ENCODE peak calls at places on chromosome 20, in nine cellular contexts. P, O, A, I, U, J, L, F and G are unnamed samples.
A peak's percentile ranks its signal among the peaks of the same experiment; 100 is the strongest.

GRCh38 chr20:4014031-4014474 is 1.3 kb downstream of the RNF24 start:
- DNase-seq in F (peak; percentile 77), I (no peak), L (peak; percentile 82), J (peak; percentile 68), A (peak; percentile 67), O (peak; percentile 93), U (no peak), P (no peak), G (peak; percentile 91)

GRCh38 chr20:57439432-57439831 is 48.2 kb downstream of the RBM38 start:
- DNase-seq in I (peak; percentile 95), O (peak; percentile 92), U (peak; percentile 78), F (peak; percentile 92), J (no peak), P (no peak), L (peak; percentile 91), A (peak; percentile 31), G (no peak)

GRCh38 chr20:5654557-5654956 is 95.6 kb upstream of the SHLD1 start:
- DNase-seq in F (no peak), I (no peak), L (no peak), P (no peak), O (no peak), U (no peak), A (no peak), J (no peak), G (peak; percentile 38)

GRCh38 chr20:56433880-56434255 is 21.8 kb downstream of the CASS4 start:
- DNase-seq in I (peak; percentile 20), F (no peak), L (peak; percentile 18), U (no peak), A (no peak), O (no peak), P (peak; percentile 52), J (no peak), G (no peak)

GRCh38 chr20:34689486-34689885 is 12.6 kb upstream of the PIGU start:
- DNase-seq in U (no peak), F (no peak), L (no peak), A (no peak), O (no peak), I (no peak), P (no peak), J (no peak), G (peak; percentile 26)

GRCh38 chr20:11159728-11160127 is 485.9 kb upstream of the JAG1 start:
- DNase-seq in F (no peak), U (no peak), O (no peak), I (peak; percentile 64), P (no peak), A (no peak), L (peak; percentile 26), J (no peak), G (no peak)

GRCh38 chr20:3778976-3779375 is 2.3 kb downstream of the SPEF1 start:
- DNase-seq in J (no peak), O (no peak), A (no peak), L (no peak), F (no peak), U (peak; percentile 74), I (no peak), P (no peak), G (no peak)

GRCh38 chr20:57062696-57063270 is 203.7 kb downstream of the BMP7 start:
- DNase-seq in P (peak; percentile 79), I (peak; percentile 29), A (no peak), U (no peak), O (no peak), J (no peak), F (no peak), L (peak; percentile 2), G (no peak)

GRCh38 chr20:63325021-63325471 is 32.1 kb downstream of the COL20A1 start:
- DNase-seq in I (peak; percentile 48), A (no peak), P (peak; percentile 68), J (no peak), O (no peak), L (no peak), U (no peak), F (no peak), G (no peak)

GRCh38 chr20:49161428-49162152 is 26.5 kb downstream of the STAU1 start:
- DNase-seq in O (no peak), A (no peak), P (no peak), F (no peak), U (no peak), I (no peak), L (no peak), J (no peak), G (no peak)

GRCh38 chr20:37518606-37519507 is 2.2 kb upstream of the NNAT start:
- DNase-seq in O (peak; percentile 74), U (no peak), P (peak; percentile 85), L (peak; percentile 67), I (peak; percentile 91), A (peak; percentile 8), J (no peak), F (peak; percentile 27), G (no peak)

GRCh38 chr20:57224641-57225138 is 41.8 kb downstream of the BMP7 start:
- DNase-seq in L (no peak), I (no peak), J (no peak), A (no peak), U (no peak), F (no peak), O (no peak), P (peak; percentile 88), G (no peak)

GRCh38 chr20:20820104-20820503 is 107.7 kb upstream of the RALGAPA2 start:
- DNase-seq in L (peak; percentile 47), F (peak; percentile 69), O (no peak), P (no peak), I (no peak), A (no peak), J (peak; percentile 34), U (no peak), G (peak; percentile 64)

GRCh38 chr20:4227085-4227821 is 211.9 kb upstream of the RNF24 start:
- DNase-seq in U (no peak), I (no peak), P (no peak), A (peak; percentile 31), O (no peak), J (no peak), F (no peak), L (no peak), G (peak; percentile 63)

GRCh38 chr20:3135507-3136070 is 24.1 kb downstream of the FASTKD5 start:
- DNase-seq in A (no peak), O (no peak), J (no peak), P (no peak), I (no peak), U (no peak), L (no peak), F (no peak), G (no peak)

GRCh38 chr20:59627298-59627697 is 23.0 kb downstream of the PHACTR3 start:
- DNase-seq in L (no peak), O (no peak), U (no peak), J (no peak), P (no peak), A (no peak), F (no peak), I (no peak), G (no peak)

GRCh38 chr20:58619847-58620431 is 31.1 kb upstream of the STX16 start:
- DNase-seq in I (no peak), J (peak; percentile 38), A (no peak), L (no peak), O (no peak), P (no peak), U (peak; percentile 54), F (no peak), G (peak; percentile 70)
- H3K4me3 ChIP-seq in I (no peak overlapping the region), J (no peak overlapping the region), A (no peak overlapping the region), L (no peak overlapping the region), O (no peak overlapping the region), P (no peak overlapping the region), U (no peak overlapping the region), F (no peak overlapping the region), G (no peak overlapping the region)

GRCh38 chr20:381581-382290 is 1.2 kb downstream of the TRIB3 start:
- DNase-seq in O (peak; percentile 85), I (peak; percentile 83), L (peak; percentile 87), F (peak; percentile 84), A (peak; percentile 80), P (peak; percentile 97), U (peak; percentile 96), J (peak; percentile 61), G (peak; percentile 91)
- TF ChIP-seq POLR2A in O (peak; percentile 68), I (no peak), L (no peak), F (peak; percentile 68), A (no peak), P (no peak), U (no peak), J (no peak), G (peak; percentile 68)

GRCh38 chr20:36153754-36154695 is 515 bp upstream of the EPB41L1 start:
- DNase-seq in U (peak; percentile 87), L (peak; percentile 90), I (peak; percentile 92), O (peak; percentile 89), J (no peak), A (peak; percentile 94), P (peak; percentile 95), F (peak; percentile 93), G (peak; percentile 72)
- H3K4me3 ChIP-seq in U (peak overlapping the region; percentile 49), L (peak overlapping the region; percentile 62), I (peak overlapping the region; percentile 72), O (peak overlapping the region; percentile 50), J (peak overlapping the region; percentile 64), A (no peak overlapping the region), P (peak overlapping the region; percentile 36), F (no peak overlapping the region), G (no peak overlapping the region)

GRCh38 chr20:1328680-1329330 is at the start of gene SDCBP2:
- DNase-seq in O (peak; percentile 51), U (peak; percentile 69), J (peak; percentile 23), A (peak; percentile 12), P (peak; percentile 90), L (peak; percentile 84), F (peak; percentile 92), I (peak; percentile 49), G (no peak)

GRCh38 chr20:1327241-1327653 is 1.7 kb downstream of the SDCBP2 start:
- DNase-seq in L (peak; percentile 45), U (peak; percentile 76), J (no peak), O (no peak), F (peak; percentile 36), A (peak; percentile 44), P (peak; percentile 78), I (peak; percentile 66), G (peak; percentile 43)

GRCh38 chr20:1326031-1326930 is 2.7 kb downstream of the SDCBP2 start:
- DNase-seq in I (peak; percentile 73), U (peak; percentile 72), O (no peak), P (peak; percentile 89), L (peak; percentile 3), F (peak; percentile 26), J (no peak), A (no peak), G (no peak)

GRCh38 chr20:1330075-1330830 is 1.3 kb upstream of the SDCBP2 start:
- DNase-seq in P (peak; percentile 93), J (no peak), A (peak; percentile 93), U (peak; percentile 80), I (peak; percentile 84), L (peak; percentile 65), F (peak; percentile 87), O (no peak), G (no peak)

DNA sequence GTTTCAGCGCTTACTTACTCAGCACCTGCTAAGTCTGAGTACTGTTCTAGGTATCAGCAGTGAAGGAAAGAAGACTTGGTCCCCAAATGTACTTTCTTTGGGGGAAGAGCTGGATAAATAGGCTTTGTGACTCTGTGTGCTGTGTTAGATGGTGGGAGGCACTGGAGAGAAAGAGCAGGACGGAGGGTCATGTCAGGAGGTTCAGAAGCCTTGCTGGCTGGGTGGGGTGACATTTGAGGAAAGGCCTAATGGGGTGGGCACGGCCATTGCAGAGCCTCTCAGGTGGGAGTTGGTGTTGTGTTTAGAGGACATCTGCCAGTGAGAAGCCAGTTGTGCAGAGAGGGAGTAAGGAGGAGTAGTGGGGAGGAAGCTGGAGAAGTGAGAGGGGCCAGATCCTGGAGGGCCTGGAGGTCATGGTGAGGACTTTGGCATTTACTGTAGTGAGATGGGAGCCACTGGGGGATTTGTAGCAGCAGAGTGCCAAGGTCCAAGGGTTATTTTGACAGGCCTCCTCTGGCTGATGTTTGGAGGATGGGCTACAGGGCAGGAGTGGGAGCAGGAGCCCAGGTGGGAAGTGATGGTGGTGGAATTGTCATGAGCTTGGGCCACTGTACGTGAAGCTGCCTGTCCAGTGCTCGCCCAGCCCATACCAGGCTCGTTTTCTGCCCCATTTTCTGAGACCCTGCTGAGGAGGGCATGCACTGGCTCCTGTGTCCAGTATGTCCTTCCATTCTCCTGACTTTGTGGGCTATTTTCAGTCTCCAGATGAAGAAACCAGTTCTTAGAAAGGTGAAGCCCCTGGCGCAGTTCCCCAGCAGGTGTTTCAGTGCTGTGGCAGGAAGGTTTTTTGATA is 886 bp downstream of the SDCBP2 start:
- DNase-seq in A (peak; percentile 13), U (peak; percentile 50), J (no peak), F (peak; percentile 28), P (peak; percentile 77), L (peak; percentile 13), O (no peak), I (peak; percentile 49), G (no peak)
- TF ChIP-seq POLR2A in A (no peak), U (no peak), J (no peak), F (no peak), P (no peak), L (no peak), O (no peak), I (no peak), G (no peak)